ENCODE peak calls at places on chromosomes 11 and 22, in ten cellular contexts. T is HL-60, U is cardiac fibroblast, A is sigmoid colon, V is cardiac muscle cell, G is fibroblast of pulmonary artery, X is A549, M is fibroblast of lung, Q is fibroblast of mammary gland, S is thoracic aorta. F is an unnamed sample.

GRCh38 chr11:27557223-27557622 is 50.7 kb upstream of the LIN7C start:
- DNase-seq in S (no peak), G (peak; percentile 7), Q (no peak), M (no peak), V (no peak), A (no peak), X (no peak), T (no peak), U (no peak), F (no peak)

GRCh38 chr11:10818594-10818993 is 9.9 kb upstream of the EIF4G2 start:
- DNase-seq in T (no peak), A (no peak), V (no peak), X (no peak), G (no peak), U (peak; percentile 50), S (no peak), M (peak; percentile 39), Q (peak; percentile 80), F (no peak)

GRCh38 chr11:117884994-117885393 is 8.5 kb upstream of the FXYD6 start:
- DNase-seq in U (peak; percentile 7), X (no peak), M (peak; percentile 56), T (no peak), G (peak; percentile 10), Q (peak; percentile 51), V (no peak), S (no peak), A (peak; percentile 82), F (no peak)

GRCh38 chr22:50217543-50218152 is 16.8 kb downstream of the SELENOO start:
- DNase-seq in G (no peak), A (no peak), M (no peak), Q (no peak), S (no peak), X (no peak), U (no peak), T (no peak), V (no peak), F (no peak)

GRCh38 chr11:44625759-44626523 is 60.5 kb downstream of the CD82 start:
- DNase-seq in M (no peak), Q (no peak), U (no peak), S (no peak), V (no peak), X (no peak), A (peak; percentile 52), G (no peak), T (peak; percentile 86), F (no peak)

GRCh38 chr11:134586726-134587125 is 174.7 kb upstream of the B3GAT1 start:
- DNase-seq in T (no peak), A (no peak), U (no peak), M (no peak), G (no peak), Q (no peak), S (no peak), V (no peak), X (no peak), F (no peak)

GRCh38 chr11:104645276-104646018 is 252.8 kb downstream of the CASP12 start:
- DNase-seq in U (no peak), S (no peak), A (no peak), G (no peak), Q (no peak), M (no peak), V (no peak), T (no peak), X (no peak), F (no peak)

GRCh38 chr11:1109918-1110705 is 35.4 kb downstream of the MUC2 start:
- DNase-seq in S (no peak), V (no peak), T (no peak), X (no peak), U (no peak), A (peak; percentile 54), Q (no peak), M (no peak), G (no peak), F (no peak)

GRCh38 chr22:17271711-17272451 is 52.6 kb upstream of the ADA2 start:
- DNase-seq in Q (no peak), X (no peak), T (no peak), U (no peak), A (peak; percentile 38), M (no peak), V (no peak), S (no peak), G (no peak), F (no peak)

GRCh38 chr11:4539603-4540219 is 5.3 kb upstream of the OR52M1 start:
- DNase-seq in T (peak; percentile 8), V (peak; percentile 44), S (peak; percentile 6), Q (peak; percentile 29), M (peak; percentile 31), A (no peak), G (peak; percentile 44), X (peak; percentile 43), U (peak; percentile 55), F (peak; percentile 47)

GRCh38 chr22:48556751-48557150 is 1270.9 kb downstream of the BRD1 start:
- DNase-seq in A (no peak), M (no peak), Q (no peak), X (no peak), G (no peak), U (no peak), T (no peak), S (no peak), V (no peak), F (no peak)

GRCh38 chr11:2314525-2315394 is 12.9 kb downstream of the TSPAN32 start:
- DNase-seq in A (peak; percentile 98), T (no peak), Q (peak; percentile 76), V (peak; percentile 87), M (peak; percentile 95), G (peak; percentile 96), U (peak; percentile 53), X (no peak), S (peak; percentile 82), F (no peak)

DNA sequence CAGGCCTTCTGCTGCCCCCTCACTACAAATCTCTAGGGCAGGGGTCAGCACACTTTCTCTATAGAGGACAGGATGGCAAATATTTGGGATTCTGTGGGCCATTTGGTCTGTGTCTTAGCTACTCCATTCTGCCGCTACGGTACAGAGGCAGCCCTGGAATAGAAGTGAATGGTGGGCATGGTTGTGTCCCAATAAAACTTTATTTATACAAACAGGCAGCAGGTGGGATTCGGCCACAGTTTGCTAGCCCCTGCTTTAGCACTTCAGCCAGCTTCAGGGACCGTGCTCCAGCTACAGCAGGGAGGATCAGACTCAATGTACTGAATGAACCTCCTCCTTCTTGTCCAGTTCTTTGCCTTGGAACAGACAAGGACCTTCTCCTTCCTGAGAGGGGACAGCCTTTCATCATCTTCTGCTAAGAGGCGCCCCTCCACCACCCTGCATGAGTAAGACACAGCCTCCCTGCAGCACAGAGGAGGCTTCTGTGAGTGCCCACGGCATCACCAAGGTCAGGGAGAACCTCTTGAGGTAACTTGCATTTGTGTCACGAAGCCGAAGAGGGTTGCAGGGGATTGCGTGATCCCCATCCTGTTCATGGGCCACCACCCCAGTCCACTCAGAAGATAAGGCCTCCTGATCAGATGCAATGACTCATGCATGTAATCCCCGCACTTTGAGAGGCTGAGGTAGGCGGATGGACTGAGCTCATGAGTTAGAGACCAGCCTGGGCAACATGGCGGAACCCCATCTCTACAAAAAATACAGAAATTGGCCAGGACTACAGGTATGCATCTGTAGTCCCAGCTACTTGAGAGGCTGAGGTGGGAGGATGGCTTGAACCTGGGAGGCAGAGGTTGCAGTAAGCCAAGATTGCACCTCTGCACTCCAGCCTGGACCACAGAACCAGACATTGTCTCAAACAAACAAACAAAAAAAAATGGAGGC is 4.6 kb downstream of the C11orf24 start:
- DNase-seq in X (no peak), S (no peak), M (peak; percentile 26), T (peak; percentile 38), A (no peak), Q (no peak), U (no peak), V (no peak), G (no peak), F (no peak)
- H3K4me3 ChIP-seq in X (no peak overlapping the region), S (no peak overlapping the region), M (no peak overlapping the region), T (no peak overlapping the region), A (no peak overlapping the region), Q (no peak overlapping the region), U (no peak overlapping the region), V (no peak overlapping the region), G (no peak overlapping the region), F (no peak overlapping the region)

DNA sequence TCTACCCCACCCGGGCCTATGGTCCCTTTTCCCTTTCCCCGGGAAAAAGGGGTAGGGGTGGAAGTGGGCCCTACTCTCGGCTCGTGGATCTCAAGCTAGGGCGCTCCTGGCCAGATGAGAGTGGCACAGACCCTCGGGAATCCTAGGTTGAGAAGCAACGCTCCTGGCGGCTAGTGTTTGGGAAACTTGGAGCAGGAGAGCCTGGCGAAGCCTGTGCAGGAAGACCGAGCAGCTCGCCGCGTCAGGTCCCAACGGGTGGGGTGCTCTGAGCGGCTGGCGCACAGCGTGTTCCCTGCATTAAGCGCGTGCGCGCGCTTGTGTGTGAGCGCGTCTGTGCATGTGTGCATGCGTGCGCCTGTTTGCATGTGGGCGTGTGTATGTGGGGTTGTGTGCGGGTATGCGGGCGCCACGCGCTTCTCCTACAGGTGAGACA is 7.1 kb upstream of the FLI1 start:
- DNase-seq in G (peak; percentile 63), T (no peak), V (peak; percentile 54), S (no peak), Q (peak; percentile 31), X (no peak), A (peak; percentile 70), U (peak; percentile 57), M (peak; percentile 34), F (peak; percentile 73)
- H3K4me3 ChIP-seq in G (peak overlapping the region; percentile 49), T (peak overlapping the region; percentile 14), V (peak overlapping the region; percentile 25), S (peak overlapping the region; percentile 68), Q (no peak overlapping the region), X (no peak overlapping the region), A (peak overlapping the region; percentile 11), U (peak overlapping the region; percentile 43), M (peak overlapping the region; percentile 29), F (peak overlapping the region; percentile 73)

GRCh38 chr11:65576867-65577755 is 1.3 kb downstream of the EHBP1L1 start:
- DNase-seq in M (peak; percentile 59), S (peak; percentile 62), X (peak; percentile 94), A (peak; percentile 92), Q (peak; percentile 66), V (no peak), G (peak; percentile 51), T (peak; percentile 78), U (peak; percentile 64), F (no peak)
- H3K4me3 ChIP-seq in M (peak overlapping the region; percentile 79), S (peak overlapping the region; percentile 93), X (peak overlapping the region; percentile 82), A (peak overlapping the region; percentile 87), Q (peak overlapping the region; percentile 61), V (no peak overlapping the region), G (peak overlapping the region; percentile 65), T (peak overlapping the region; percentile 81), U (peak overlapping the region; percentile 56), F (peak overlapping the region; percentile 75)

GRCh38 chr11:128482092-128482491 is 105.3 kb downstream of the ETS1 start:
- DNase-seq in Q (no peak), T (no peak), M (no peak), G (no peak), S (no peak), U (no peak), X (no peak), V (no peak), A (no peak), F (no peak)

GRCh38 chr11:128483211-128483788 is 104.1 kb downstream of the ETS1 start:
- DNase-seq in A (no peak), Q (no peak), G (no peak), U (no peak), S (no peak), V (no peak), X (no peak), T (no peak), M (no peak), F (peak; percentile 71)

GRCh38 chr11:128482512-128483191 is 104.7 kb downstream of the ETS1 start:
- DNase-seq in V (no peak), M (peak; percentile 80), U (peak; percentile 66), A (peak; percentile 77), X (no peak), G (no peak), Q (peak; percentile 90), T (no peak), S (no peak), F (peak; percentile 86)

GRCh38 chr11:128481135-128481534 is 106.2 kb downstream of the ETS1 start:
- DNase-seq in U (peak; percentile 88), V (no peak), M (peak; percentile 97), Q (peak; percentile 93), T (no peak), G (peak; percentile 93), X (no peak), A (no peak), S (no peak), F (no peak)

GRCh38 chr11:128484172-128484571 is 103.2 kb downstream of the ETS1 start:
- DNase-seq in S (no peak), X (no peak), V (no peak), M (no peak), U (no peak), Q (no peak), G (no peak), A (no peak), T (no peak), F (no peak)
- H3K4me3 ChIP-seq in S (no peak overlapping the region), X (no peak overlapping the region), V (no peak overlapping the region), M (no peak overlapping the region), U (no peak overlapping the region), Q (no peak overlapping the region), G (no peak overlapping the region), A (no peak overlapping the region), T (no peak overlapping the region), F (no peak overlapping the region)